ENCODE peak calls at places on chromosomes 11 and 22, in eight cellular contexts. W is EL, R is AG04450, S is NCI-H187 treated with DMSO at 0.1 percent for 48 hours, T is coronary artery, H is Karpas-422, A is left cardiac atrium, E is NCI-H1417. D is an unnamed sample.

GRCh38 chr11:12269104-12269441 is 108.3 kb upstream of the PARVA start:
- DNase-seq in T (no peak), W (peak; percentile 95), E (no peak), S (no peak), A (peak; percentile 70), R (no peak), H (no peak), D (no peak)

GRCh38 chr22:41668971-41669911 is 19.4 kb downstream of the SNU13 start:
- DNase-seq in R (peak; percentile 39), A (no peak), W (peak; percentile 91), T (no peak), E (no peak), S (no peak), H (no peak), D (no peak)

GRCh38 chr11:127943763-127944162 is 643.6 kb downstream of the ETS1 start:
- DNase-seq in S (no peak), T (no peak), A (no peak), W (no peak), H (no peak), E (no peak), R (no peak), D (no peak)

GRCh38 chr11:105398636-105399035 is 211.2 kb upstream of the GRIA4 start:
- DNase-seq in H (no peak), T (no peak), E (no peak), R (no peak), W (no peak), S (no peak), A (no peak), D (no peak)

GRCh38 chr11:62922653-62923371 is 1.6 kb upstream of the CHRM1 start:
- DNase-seq in R (no peak), H (peak; percentile 47), W (peak; percentile 19), A (no peak), S (no peak), T (no peak), E (no peak), D (no peak)

GRCh38 chr22:30889268-30889995 is 79.1 kb downstream of the MORC2 start:
- DNase-seq in E (no peak), R (no peak), T (peak; percentile 55), W (no peak), S (no peak), A (no peak), H (no peak), D (no peak)

GRCh38 chr11:4454031-4454430 is 4.9 kb downstream of the OR52K2 start:
- DNase-seq in A (no peak), R (no peak), T (no peak), H (no peak), E (no peak), W (peak; percentile 2), S (no peak), D (no peak)

GRCh38 chr22:50207383-50208031 is 6.7 kb downstream of the SELENOO start:
- DNase-seq in A (peak; percentile 48), R (no peak), E (no peak), S (no peak), H (peak; percentile 92), T (no peak), W (no peak), D (no peak)

GRCh38 chr22:33116846-33117547 is 58.8 kb upstream of the SYN3 start:
- DNase-seq in E (no peak), A (no peak), W (peak; percentile 3), T (no peak), H (no peak), R (no peak), S (no peak), D (no peak)

GRCh38 chr11:12288212-12288933 is 89.0 kb upstream of the PARVA start:
- DNase-seq in E (peak; percentile 83), A (peak; percentile 84), R (peak; percentile 87), S (peak; percentile 87), T (peak; percentile 88), W (peak; percentile 93), H (peak; percentile 92), D (peak; percentile 77)

GRCh38 chr22:38086942-38087341 is 3.0 kb upstream of the SLC16A8 start:
- DNase-seq in H (no peak), S (no peak), E (no peak), R (no peak), A (no peak), W (no peak), T (no peak), D (no peak)

GRCh38 chr11:69387409-69387885 is 93.5 kb downstream of the MYEOV start:
- DNase-seq in E (no peak), H (no peak), S (no peak), A (no peak), T (peak; percentile 28), R (no peak), W (no peak), D (no peak)

GRCh38 chr22:23072035-23072910 is 2.0 kb downstream of the GNAZ start:
- DNase-seq in W (peak; percentile 93), A (no peak), S (no peak), E (no peak), R (no peak), H (no peak), T (no peak), D (no peak)

GRCh38 chr11:129939510-129939909 is 44.1 kb upstream of the NFRKB start:
- DNase-seq in T (no peak), A (no peak), R (no peak), E (no peak), H (peak; percentile 60), W (no peak), S (no peak), D (no peak)

GRCh38 chr22:25076281-25076680 is 123.4 kb upstream of the CRYBB3 start:
- DNase-seq in A (no peak), R (no peak), E (no peak), T (no peak), S (no peak), H (no peak), W (no peak), D (no peak)

GRCh38 chr22:23856721-23857605 is 712 bp upstream of the SLC2A11 start:
- DNase-seq in W (peak; percentile 70), S (no peak), H (peak; percentile 77), T (no peak), E (peak; percentile 78), R (no peak), A (peak; percentile 52), D (peak; percentile 66)

GRCh38 chr11:35270342-35270741 is 131.4 kb downstream of the CD44 start:
- DNase-seq in W (no peak), H (no peak), T (no peak), S (no peak), A (no peak), E (no peak), R (no peak), D (no peak)

GRCh38 chr22:31752096-31752847 is 1.5 kb upstream of the DEPDC5 start:
- DNase-seq in A (no peak), H (peak; percentile 45), T (no peak), S (no peak), R (no peak), W (no peak), E (no peak), D (peak; percentile 7)

GRCh38 chr11:70580036-70580805 is 181.9 kb downstream of the CTTN start:
- DNase-seq in E (no peak), W (no peak), S (no peak), H (peak; percentile 50), A (no peak), R (no peak), T (no peak), D (no peak)

GRCh38 chr11:95570845-95571244 is 218.7 kb downstream of the FAM76B start:
- DNase-seq in H (no peak), W (no peak), R (no peak), E (no peak), S (no peak), T (no peak), A (no peak), D (no peak)

GRCh38 chr22:26680485-26680884 is 23.1 kb downstream of the MIAT start:
- DNase-seq in E (no peak), A (no peak), W (no peak), T (no peak), H (no peak), R (no peak), S (no peak), D (no peak)

GRCh38 chr22:26648761-26649363 is 8.5 kb upstream of the MIAT start:
- DNase-seq in R (no peak), E (peak; percentile 56), S (no peak), H (no peak), A (no peak), W (no peak), T (no peak), D (no peak)

GRCh38 chr11:111727431-111727830 is 38.8 kb downstream of the PPP2R1B start:
- DNase-seq in A (no peak), E (no peak), W (no peak), R (no peak), H (no peak), T (no peak), S (no peak), D (no peak)

GRCh38 chr22:50544078-50544745 is 1.5 kb upstream of the KLHDC7B start:
- DNase-seq in R (no peak), S (no peak), W (peak; percentile 80), A (peak; percentile 84), E (peak; percentile 20), H (peak; percentile 90), T (no peak), D (peak; percentile 33)

GRCh38 chr22:42931421-42932196 is 74.5 kb upstream of the ARFGAP3 start:
- DNase-seq in A (no peak), E (no peak), S (no peak), H (peak; percentile 57), W (no peak), R (no peak), T (no peak), D (no peak)

GRCh38 chr11:21582791-21583190 is 610.1 kb upstream of the ANO5 start:
- DNase-seq in A (no peak), W (no peak), H (no peak), E (peak; percentile 6), S (no peak), R (no peak), T (no peak), D (no peak)

GRCh38 chr11:45067966-45068365 is 78.5 kb upstream of the PRDM11 start:
- DNase-seq in R (no peak), S (no peak), W (no peak), H (no peak), A (no peak), E (no peak), T (no peak), D (no peak)

GRCh38 chr11:112042161-112042960 is 17.2 kb downstream of the DLAT start:
- DNase-seq in W (peak; percentile 67), T (no peak), E (no peak), R (no peak), H (no peak), S (no peak), A (no peak), D (no peak)

GRCh38 chr11:127493330-127493729 is 492.8 kb upstream of the KIRREL3 start:
- DNase-seq in E (peak; percentile 21), S (no peak), W (peak; percentile 13), T (no peak), H (peak; percentile 56), R (no peak), A (no peak), D (peak; percentile 3)

GRCh38 chr11:123083623-123084029 is 21.7 kb upstream of the HSPA8 start:
- DNase-seq in A (peak; percentile 90), W (peak; percentile 95), E (no peak), H (no peak), S (no peak), T (peak; percentile 80), R (peak; percentile 90), D (peak; percentile 98)

GRCh38 chr11:91673705-91674104 is 550.9 kb upstream of the FAT3 start:
- DNase-seq in S (no peak), W (no peak), E (no peak), H (no peak), R (no peak), T (no peak), A (no peak), D (no peak)

GRCh38 chr11:9619004-9619403 is 44.9 kb upstream of the SWAP70 start:
- DNase-seq in E (no peak), W (no peak), A (no peak), S (no peak), T (no peak), R (no peak), H (no peak), D (no peak)

GRCh38 chr22:45632791-45633515 is 38.7 kb upstream of the ATXN10 start:
- DNase-seq in S (no peak), W (no peak), H (no peak), T (no peak), R (no peak), A (peak; percentile 37), E (no peak), D (no peak)

GRCh38 chr11:125457814-125458343 is 38.2 kb downstream of the FEZ1 start:
- DNase-seq in S (no peak), A (peak; percentile 79), W (no peak), R (peak; percentile 30), T (peak; percentile 87), E (no peak), H (no peak), D (peak; percentile 72)